ENCODE peak calls at places on chromosome 15, in ten cellular contexts. One of them, this sample, is unnamed.

GRCh38 chr15:85407421-85408269 is 27.2 kb downstream of the AKAP13 start:
- DNase-seq in testis: no peak
- DNase-seq in fibroblast of pulmonary artery: peak; percentile 83
- DNase-seq in cardiac fibroblast: peak; percentile 86
- DNase-seq in cardiac muscle cell: no peak
- DNase-seq in lower leg skin: no peak
- DNase-seq in stomach: no peak
- DNase-seq in mucosa of descending colon: no peak
- DNase-seq in H1: no peak
- DNase-seq in spleen: no peak
- DNase-seq in this sample: peak; percentile 54

GRCh38 chr15:52672661-52673060 is 6.5 kb downstream of the ATOSA start:
- DNase-seq in cardiac fibroblast: no peak
- DNase-seq in cardiac muscle cell: no peak
- DNase-seq in H1: no peak
- DNase-seq in lower leg skin: no peak
- DNase-seq in stomach: no peak
- DNase-seq in spleen: no peak
- DNase-seq in mucosa of descending colon: no peak
- DNase-seq in testis: no peak
- DNase-seq in fibroblast of pulmonary artery: no peak
- DNase-seq in this sample: no peak

GRCh38 chr15:47717036-47717611 is at the start of gene SEMA6D:
- DNase-seq in stomach: peak; percentile 45
- DNase-seq in spleen: peak; percentile 77
- DNase-seq in cardiac fibroblast: peak; percentile 64
- DNase-seq in lower leg skin: peak; percentile 42
- DNase-seq in mucosa of descending colon: peak; percentile 77
- DNase-seq in fibroblast of pulmonary artery: peak; percentile 78
- DNase-seq in H1: peak; percentile 31
- DNase-seq in testis: peak; percentile 75
- DNase-seq in cardiac muscle cell: peak; percentile 95
- DNase-seq in this sample: no peak

GRCh38 chr15:97902140-97902780 is 58.2 kb upstream of the ARRDC4 start:
- DNase-seq in stomach: no peak
- DNase-seq in cardiac muscle cell: no peak
- DNase-seq in testis: no peak
- DNase-seq in lower leg skin: peak; percentile 57
- DNase-seq in cardiac fibroblast: peak; percentile 56
- DNase-seq in fibroblast of pulmonary artery: peak; percentile 8
- DNase-seq in spleen: no peak
- DNase-seq in H1: no peak
- DNase-seq in mucosa of descending colon: no peak
- DNase-seq in this sample: no peak

GRCh38 chr15:32152574-32152973 is 122.3 kb downstream of the CHRNA7 start:
- DNase-seq in lower leg skin: no peak
- DNase-seq in testis: no peak
- DNase-seq in stomach: no peak
- DNase-seq in fibroblast of pulmonary artery: no peak
- DNase-seq in cardiac muscle cell: no peak
- DNase-seq in H1: no peak
- DNase-seq in mucosa of descending colon: no peak
- DNase-seq in cardiac fibroblast: no peak
- DNase-seq in spleen: no peak
- DNase-seq in this sample: no peak

GRCh38 chr15:25022233-25022632 is 67.4 kb downstream of the SNRPN start:
- DNase-seq in fibroblast of pulmonary artery: peak; percentile 59
- DNase-seq in spleen: no peak
- DNase-seq in cardiac fibroblast: peak; percentile 21
- DNase-seq in lower leg skin: no peak
- DNase-seq in testis: no peak
- DNase-seq in cardiac muscle cell: no peak
- DNase-seq in H1: no peak
- DNase-seq in stomach: no peak
- DNase-seq in mucosa of descending colon: no peak
- DNase-seq in this sample: no peak

GRCh38 chr15:40688932-40689799 is 5.8 kb upstream of the RAD51 start:
- DNase-seq in lower leg skin: no peak
- DNase-seq in cardiac fibroblast: no peak
- DNase-seq in spleen: no peak
- DNase-seq in mucosa of descending colon: no peak
- DNase-seq in fibroblast of pulmonary artery: no peak
- DNase-seq in cardiac muscle cell: no peak
- DNase-seq in H1: no peak
- DNase-seq in stomach: no peak
- DNase-seq in testis: no peak
- DNase-seq in this sample: no peak

GRCh38 chr15:92166029-92166428 is 227.7 kb upstream of the ST8SIA2 start:
- DNase-seq in H1: no peak
- DNase-seq in mucosa of descending colon: no peak
- DNase-seq in fibroblast of pulmonary artery: no peak
- DNase-seq in cardiac muscle cell: peak; percentile 25
- DNase-seq in lower leg skin: no peak
- DNase-seq in testis: no peak
- DNase-seq in spleen: no peak
- DNase-seq in stomach: no peak
- DNase-seq in cardiac fibroblast: no peak
- DNase-seq in this sample: no peak

GRCh38 chr15:38401101-38401500 is 52.8 kb upstream of the FAM98B start:
- DNase-seq in mucosa of descending colon: no peak
- DNase-seq in cardiac fibroblast: peak; percentile 58
- DNase-seq in fibroblast of pulmonary artery: peak; percentile 34
- DNase-seq in cardiac muscle cell: no peak
- DNase-seq in H1: no peak
- DNase-seq in lower leg skin: no peak
- DNase-seq in spleen: no peak
- DNase-seq in testis: no peak
- DNase-seq in stomach: no peak
- DNase-seq in this sample: no peak

GRCh38 chr15:40985541-40986330 is 32.5 kb downstream of the CHAC1 start:
- DNase-seq in spleen: no peak
- DNase-seq in cardiac fibroblast: peak; percentile 54
- DNase-seq in H1: no peak
- DNase-seq in testis: no peak
- DNase-seq in cardiac muscle cell: no peak
- DNase-seq in stomach: no peak
- DNase-seq in lower leg skin: no peak
- DNase-seq in fibroblast of pulmonary artery: peak; percentile 15
- DNase-seq in mucosa of descending colon: no peak
- DNase-seq in this sample: no peak

GRCh38 chr15:98856540-98856907 is 151.1 kb downstream of the PGPEP1L start:
- DNase-seq in cardiac muscle cell: no peak
- DNase-seq in lower leg skin: no peak
- DNase-seq in testis: no peak
- DNase-seq in mucosa of descending colon: no peak
- DNase-seq in cardiac fibroblast: peak; percentile 93
- DNase-seq in spleen: no peak
- DNase-seq in H1: no peak
- DNase-seq in fibroblast of pulmonary artery: peak; percentile 59
- DNase-seq in stomach: no peak
- DNase-seq in this sample: no peak

GRCh38 chr15:72116680-72117447 is 1.1 kb downstream of the MYO9A start:
- DNase-seq in testis: peak; percentile 62
- DNase-seq in cardiac fibroblast: peak; percentile 38
- DNase-seq in lower leg skin: peak; percentile 53
- DNase-seq in cardiac muscle cell: peak; percentile 16
- DNase-seq in spleen: no peak
- DNase-seq in H1: peak; percentile 9
- DNase-seq in fibroblast of pulmonary artery: peak; percentile 27
- DNase-seq in stomach: no peak
- DNase-seq in mucosa of descending colon: peak; percentile 58
- DNase-seq in this sample: peak; percentile 16

GRCh38 chr15:42092666-42093445 is 1.5 kb downstream of the PLA2G4D start:
- DNase-seq in H1: no peak
- DNase-seq in stomach: peak; percentile 85
- DNase-seq in cardiac muscle cell: no peak
- DNase-seq in spleen: no peak
- DNase-seq in lower leg skin: peak; percentile 14
- DNase-seq in fibroblast of pulmonary artery: no peak
- DNase-seq in testis: peak; percentile 59
- DNase-seq in cardiac fibroblast: no peak
- DNase-seq in mucosa of descending colon: no peak
- DNase-seq in this sample: no peak

GRCh38 chr15:56038015-56038414 is 44.6 kb upstream of the NEDD4 start:
- DNase-seq in spleen: no peak
- DNase-seq in fibroblast of pulmonary artery: peak; percentile 74
- DNase-seq in cardiac muscle cell: no peak
- DNase-seq in H1: no peak
- DNase-seq in stomach: no peak
- DNase-seq in mucosa of descending colon: no peak
- DNase-seq in cardiac fibroblast: peak; percentile 85
- DNase-seq in lower leg skin: no peak
- DNase-seq in testis: no peak
- DNase-seq in this sample: no peak

GRCh38 chr15:78438595-78439285 is 724 bp downstream of the IREB2 start:
- DNase-seq in cardiac muscle cell: peak; percentile 61
- DNase-seq in fibroblast of pulmonary artery: peak; percentile 19
- DNase-seq in stomach: no peak
- DNase-seq in lower leg skin: no peak
- DNase-seq in spleen: no peak
- DNase-seq in H1: no peak
- DNase-seq in testis: peak; percentile 50
- DNase-seq in cardiac fibroblast: peak; percentile 36
- DNase-seq in mucosa of descending colon: peak; percentile 78
- DNase-seq in this sample: peak; percentile 41
- TF ChIP-seq CTCF in cardiac muscle cell: peak; percentile 44
- TF ChIP-seq CTCF in fibroblast of pulmonary artery: peak; percentile 34
- TF ChIP-seq CTCF in stomach: no peak
- TF ChIP-seq CTCF in lower leg skin: no peak
- TF ChIP-seq CTCF in spleen: no peak
- TF ChIP-seq CTCF in H1: no peak
- TF ChIP-seq CTCF in testis: no peak
- TF ChIP-seq CTCF in cardiac fibroblast: peak; percentile 38
- TF ChIP-seq CTCF in mucosa of descending colon: no peak
- TF ChIP-seq CTCF in this sample: peak; percentile 6

GRCh38 chr15:51623386-51623938 is 891 bp upstream of the DMXL2 start:
- DNase-seq in stomach: no peak
- DNase-seq in H1: no peak
- DNase-seq in cardiac muscle cell: no peak
- DNase-seq in lower leg skin: no peak
- DNase-seq in mucosa of descending colon: no peak
- DNase-seq in spleen: no peak
- DNase-seq in testis: no peak
- DNase-seq in fibroblast of pulmonary artery: peak; percentile 8
- DNase-seq in cardiac fibroblast: no peak
- DNase-seq in this sample: peak; percentile 30
- H3K4me3 ChIP-seq in stomach: peak overlapping the region; percentile 92
- H3K4me3 ChIP-seq in H1: peak overlapping the region; percentile 92
- H3K4me3 ChIP-seq in cardiac muscle cell: peak overlapping the region; percentile 66
- H3K4me3 ChIP-seq in lower leg skin: peak overlapping the region; percentile 73
- H3K4me3 ChIP-seq in mucosa of descending colon: peak overlapping the region; percentile 63
- H3K4me3 ChIP-seq in spleen: peak overlapping the region; percentile 97
- H3K4me3 ChIP-seq in testis: peak overlapping the region; percentile 95
- H3K4me3 ChIP-seq in fibroblast of pulmonary artery: peak overlapping the region; percentile 83
- H3K4me3 ChIP-seq in cardiac fibroblast: peak overlapping the region; percentile 96
- H3K4me3 ChIP-seq in this sample: peak overlapping the region; percentile 74

DNA sequence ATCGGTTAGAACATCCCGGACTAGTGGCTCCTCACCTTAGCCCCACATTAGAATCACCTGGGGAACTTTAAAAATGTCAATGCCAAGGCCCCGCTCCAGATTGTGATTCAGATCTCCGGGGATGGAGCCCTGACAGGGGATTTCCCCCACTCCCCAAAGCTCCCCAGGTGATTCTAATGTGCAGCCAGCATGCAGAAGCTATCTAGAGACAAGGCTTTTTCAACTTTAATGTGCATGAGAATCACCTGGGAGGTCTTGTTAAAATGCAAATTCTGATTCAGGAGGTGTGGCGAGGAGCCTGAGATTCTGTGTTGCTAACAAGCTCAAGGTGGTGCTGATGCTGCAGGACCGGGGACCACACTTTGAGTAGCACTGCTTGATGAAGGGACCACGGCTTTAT is 156.7 kb downstream of the RAB11A start:
- DNase-seq in fibroblast of pulmonary artery: no peak
- DNase-seq in cardiac fibroblast: no peak
- DNase-seq in stomach: no peak
- DNase-seq in testis: no peak
- DNase-seq in cardiac muscle cell: no peak
- DNase-seq in spleen: no peak
- DNase-seq in H1: peak; percentile 60
- DNase-seq in lower leg skin: no peak
- DNase-seq in mucosa of descending colon: no peak
- DNase-seq in this sample: no peak
- TF ChIP-seq CTCF in fibroblast of pulmonary artery: no peak
- TF ChIP-seq CTCF in cardiac fibroblast: no peak
- TF ChIP-seq CTCF in stomach: no peak
- TF ChIP-seq CTCF in testis: no peak
- TF ChIP-seq CTCF in cardiac muscle cell: no peak
- TF ChIP-seq CTCF in spleen: no peak
- TF ChIP-seq CTCF in H1: peak; percentile 20
- TF ChIP-seq CTCF in lower leg skin: no peak
- TF ChIP-seq CTCF in mucosa of descending colon: no peak
- TF ChIP-seq CTCF in this sample: no peak

GRCh38 chr15:66704783-66705113 is 2.7 kb downstream of the SMAD6 start:
- DNase-seq in testis: no peak
- DNase-seq in spleen: no peak
- DNase-seq in H1: no peak
- DNase-seq in cardiac fibroblast: no peak
- DNase-seq in lower leg skin: no peak
- DNase-seq in cardiac muscle cell: no peak
- DNase-seq in mucosa of descending colon: peak; percentile 65
- DNase-seq in stomach: peak; percentile 42
- DNase-seq in fibroblast of pulmonary artery: no peak
- DNase-seq in this sample: no peak
- H3K4me3 ChIP-seq in testis: no peak overlapping the region
- H3K4me3 ChIP-seq in spleen: peak overlapping the region; percentile 91
- H3K4me3 ChIP-seq in H1: peak overlapping the region; percentile 54
- H3K4me3 ChIP-seq in cardiac fibroblast: peak overlapping the region; percentile 78
- H3K4me3 ChIP-seq in lower leg skin: peak overlapping the region; percentile 5
- H3K4me3 ChIP-seq in cardiac muscle cell: peak overlapping the region; percentile 100
- H3K4me3 ChIP-seq in mucosa of descending colon: no peak overlapping the region
- H3K4me3 ChIP-seq in stomach: peak overlapping the region; percentile 97
- H3K4me3 ChIP-seq in fibroblast of pulmonary artery: peak overlapping the region; percentile 90
- H3K4me3 ChIP-seq in this sample: no peak overlapping the region

DNA sequence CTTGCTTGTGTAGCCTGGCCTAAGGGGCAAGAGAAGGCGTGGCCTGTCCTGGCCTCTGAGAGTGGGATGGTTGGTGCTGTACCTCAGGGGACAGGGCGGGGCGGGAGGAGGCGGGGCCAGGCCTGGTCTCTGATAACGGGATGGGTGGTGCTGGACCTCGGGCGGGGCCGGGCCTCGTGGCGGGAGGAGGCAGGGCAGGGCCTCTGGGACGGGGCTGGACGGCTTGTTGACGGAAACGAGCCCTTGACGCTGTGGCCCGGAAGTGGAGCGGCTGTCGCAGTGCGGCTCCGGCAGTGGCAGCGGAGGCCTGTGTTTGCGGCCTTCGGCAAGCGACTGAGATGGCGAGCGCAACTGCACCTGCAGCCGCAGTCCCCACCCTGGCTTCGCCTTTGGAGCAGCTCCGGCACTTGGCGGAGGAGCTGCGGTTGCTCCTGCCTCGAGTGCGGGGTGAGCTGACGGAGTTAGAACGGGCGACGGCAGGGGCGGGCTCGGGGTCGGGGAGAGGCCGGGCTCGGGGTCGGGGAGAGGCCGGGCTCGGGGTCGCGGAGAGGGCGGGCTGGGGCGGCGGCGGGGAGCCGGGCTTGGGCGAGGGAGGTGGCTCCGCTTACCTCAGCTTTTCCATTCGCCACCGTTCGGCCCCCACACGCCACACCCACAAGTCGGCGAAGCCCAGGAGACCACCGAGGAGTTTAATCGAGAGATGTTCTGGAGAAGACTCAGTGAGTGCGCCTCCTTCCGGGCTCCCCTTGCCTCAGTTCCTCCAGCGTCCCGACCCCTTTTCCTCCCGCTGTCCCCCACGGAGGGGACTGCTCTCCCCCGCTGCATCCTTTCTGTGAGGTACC is at the start of gene CCNDBP1:
- DNase-seq in cardiac muscle cell: peak; percentile 97
- DNase-seq in lower leg skin: peak; percentile 93
- DNase-seq in mucosa of descending colon: peak; percentile 99
- DNase-seq in stomach: peak; percentile 98
- DNase-seq in spleen: peak; percentile 100
- DNase-seq in testis: peak; percentile 97
- DNase-seq in cardiac fibroblast: peak; percentile 68
- DNase-seq in fibroblast of pulmonary artery: peak; percentile 57
- DNase-seq in H1: peak; percentile 87
- DNase-seq in this sample: peak; percentile 97
- TF ChIP-seq CTCF in cardiac muscle cell: peak; percentile 50
- TF ChIP-seq CTCF in lower leg skin: no peak
- TF ChIP-seq CTCF in mucosa of descending colon: no peak
- TF ChIP-seq CTCF in stomach: no peak
- TF ChIP-seq CTCF in spleen: peak; percentile 41
- TF ChIP-seq CTCF in testis: peak; percentile 6
- TF ChIP-seq CTCF in cardiac fibroblast: peak; percentile 40
- TF ChIP-seq CTCF in fibroblast of pulmonary artery: peak; percentile 42
- TF ChIP-seq CTCF in H1: peak; percentile 28
- TF ChIP-seq CTCF in this sample: peak; percentile 55